ENCODE peak calls at places on chromosomes 12 and 14, in six cellular contexts. One of them, this sample, is unnamed.

GRCh38 chr12:121805171-121805687 is 1.4 kb downstream of the SETD1B start:
- DNase-seq in cardiac muscle cell: peak; percentile 47
- DNase-seq in IMR-90: no peak
- DNase-seq in mucosa of descending colon: no peak
- DNase-seq in K562: no peak
- DNase-seq in OCI-LY7: peak; percentile 53
- DNase-seq in this sample: no peak

GRCh38 chr12:8088574-8088973 is 6.5 kb downstream of the NECAP1 start:
- DNase-seq in cardiac muscle cell: no peak
- DNase-seq in IMR-90: no peak
- DNase-seq in mucosa of descending colon: peak; percentile 17
- DNase-seq in K562: no peak
- DNase-seq in OCI-LY7: no peak
- DNase-seq in this sample: no peak

GRCh38 chr14:37253905-37254304 is 56.2 kb downstream of the MIPOL1 start:
- DNase-seq in cardiac muscle cell: no peak
- DNase-seq in IMR-90: peak; percentile 73
- DNase-seq in mucosa of descending colon: peak; percentile 25
- DNase-seq in K562: no peak
- DNase-seq in OCI-LY7: no peak
- DNase-seq in this sample: no peak

GRCh38 chr12:115700896-115701465 is 576.5 kb downstream of the MED13L start:
- DNase-seq in cardiac muscle cell: no peak
- DNase-seq in IMR-90: no peak
- DNase-seq in mucosa of descending colon: no peak
- DNase-seq in K562: no peak
- DNase-seq in OCI-LY7: no peak
- DNase-seq in this sample: no peak

GRCh38 chr14:58107041-58107440 is 45.0 kb downstream of the ARMH4 start:
- DNase-seq in cardiac muscle cell: no peak
- DNase-seq in IMR-90: no peak
- DNase-seq in mucosa of descending colon: no peak
- DNase-seq in K562: no peak
- DNase-seq in OCI-LY7: no peak
- DNase-seq in this sample: no peak

GRCh38 chr12:5097786-5098185 is 54.1 kb downstream of the KCNA5 start:
- DNase-seq in cardiac muscle cell: no peak
- DNase-seq in IMR-90: no peak
- DNase-seq in mucosa of descending colon: no peak
- DNase-seq in K562: no peak
- DNase-seq in OCI-LY7: no peak
- DNase-seq in this sample: no peak

GRCh38 chr12:21541773-21542172 is 15.7 kb downstream of the SPX start:
- DNase-seq in cardiac muscle cell: no peak
- DNase-seq in IMR-90: no peak
- DNase-seq in mucosa of descending colon: no peak
- DNase-seq in K562: no peak
- DNase-seq in OCI-LY7: no peak
- DNase-seq in this sample: no peak

GRCh38 chr12:153080-153746 is 60.7 kb downstream of the SLC6A12 start:
- DNase-seq in cardiac muscle cell: peak; percentile 82
- DNase-seq in IMR-90: peak; percentile 54
- DNase-seq in mucosa of descending colon: peak; percentile 80
- DNase-seq in K562: peak; percentile 81
- DNase-seq in OCI-LY7: peak; percentile 87
- DNase-seq in this sample: peak; percentile 42

GRCh38 chr12:54033980-54034783 is 1.3 kb downstream of the HOXC5 start:
- DNase-seq in cardiac muscle cell: no peak
- DNase-seq in IMR-90: no peak
- DNase-seq in mucosa of descending colon: no peak
- DNase-seq in K562: no peak
- DNase-seq in OCI-LY7: no peak
- DNase-seq in this sample: no peak

GRCh38 chr14:70692210-70692609 is 50.5 kb downstream of the TTC9 start:
- DNase-seq in cardiac muscle cell: no peak
- DNase-seq in IMR-90: no peak
- DNase-seq in mucosa of descending colon: peak; percentile 12
- DNase-seq in K562: no peak
- DNase-seq in OCI-LY7: no peak
- DNase-seq in this sample: no peak

GRCh38 chr12:118537481-118537917 is 161.1 kb downstream of the SUDS3 start:
- DNase-seq in cardiac muscle cell: peak; percentile 68
- DNase-seq in IMR-90: no peak
- DNase-seq in mucosa of descending colon: peak; percentile 5
- DNase-seq in K562: no peak
- DNase-seq in OCI-LY7: no peak
- DNase-seq in this sample: no peak

GRCh38 chr14:49593016-49593415 is 5.7 kb upstream of the LRR1 start:
- DNase-seq in cardiac muscle cell: no peak
- DNase-seq in IMR-90: peak; percentile 89
- DNase-seq in mucosa of descending colon: no peak
- DNase-seq in K562: no peak
- DNase-seq in OCI-LY7: no peak
- DNase-seq in this sample: no peak

GRCh38 chr12:117105902-117106301 is 6.7 kb upstream of the TESC start:
- DNase-seq in cardiac muscle cell: no peak
- DNase-seq in IMR-90: no peak
- DNase-seq in mucosa of descending colon: peak; percentile 38
- DNase-seq in K562: no peak
- DNase-seq in OCI-LY7: peak; percentile 34
- DNase-seq in this sample: no peak

GRCh38 chr14:24694680-24695079 is 60.7 kb upstream of the GZMB start:
- DNase-seq in cardiac muscle cell: no peak
- DNase-seq in IMR-90: no peak
- DNase-seq in mucosa of descending colon: no peak
- DNase-seq in K562: no peak
- DNase-seq in OCI-LY7: no peak
- DNase-seq in this sample: no peak

GRCh38 chr14:75450381-75451276 is 22.8 kb downstream of the JDP2 start:
- DNase-seq in cardiac muscle cell: no peak
- DNase-seq in IMR-90: peak; percentile 40
- DNase-seq in mucosa of descending colon: peak; percentile 78
- DNase-seq in K562: no peak
- DNase-seq in OCI-LY7: no peak
- DNase-seq in this sample: peak; percentile 97

GRCh38 chr12:115404761-115405470 is 720.9 kb upstream of the TBX3 start:
- DNase-seq in cardiac muscle cell: no peak
- DNase-seq in IMR-90: peak; percentile 92
- DNase-seq in mucosa of descending colon: no peak
- DNase-seq in K562: no peak
- DNase-seq in OCI-LY7: no peak
- DNase-seq in this sample: no peak

GRCh38 chr12:19630536-19630935 is 191.2 kb downstream of the AEBP2 start:
- DNase-seq in cardiac muscle cell: no peak
- DNase-seq in IMR-90: no peak
- DNase-seq in mucosa of descending colon: no peak
- DNase-seq in K562: no peak
- DNase-seq in OCI-LY7: no peak
- DNase-seq in this sample: no peak

GRCh38 chr12:42039146-42039545 is 105.5 kb downstream of the GXYLT1 start:
- DNase-seq in cardiac muscle cell: no peak
- DNase-seq in IMR-90: peak; percentile 43
- DNase-seq in mucosa of descending colon: no peak
- DNase-seq in K562: no peak
- DNase-seq in OCI-LY7: no peak
- DNase-seq in this sample: no peak

GRCh38 chr14:30017370-30017993 is 89.8 kb upstream of the PRKD1 start:
- DNase-seq in cardiac muscle cell: no peak
- DNase-seq in IMR-90: no peak
- DNase-seq in mucosa of descending colon: no peak
- DNase-seq in K562: no peak
- DNase-seq in OCI-LY7: no peak
- DNase-seq in this sample: no peak

GRCh38 chr14:37122919-37123639 is 49.3 kb downstream of the SLC25A21 start:
- DNase-seq in cardiac muscle cell: no peak
- DNase-seq in IMR-90: no peak
- DNase-seq in mucosa of descending colon: no peak
- DNase-seq in K562: no peak
- DNase-seq in OCI-LY7: no peak
- DNase-seq in this sample: no peak

GRCh38 chr14:70642313-70643235 is 858 bp downstream of the TTC9 start:
- DNase-seq in cardiac muscle cell: no peak
- DNase-seq in IMR-90: no peak
- DNase-seq in mucosa of descending colon: no peak
- DNase-seq in K562: no peak
- DNase-seq in OCI-LY7: peak; percentile 79
- DNase-seq in this sample: no peak

GRCh38 chr14:61178226-61179060 is 102.7 kb downstream of the TMEM30B start:
- DNase-seq in cardiac muscle cell: no peak
- DNase-seq in IMR-90: peak; percentile 99
- DNase-seq in mucosa of descending colon: no peak
- DNase-seq in K562: no peak
- DNase-seq in OCI-LY7: no peak
- DNase-seq in this sample: no peak

GRCh38 chr14:93744876-93745275 is 43.4 kb downstream of the PRIMA1 start:
- DNase-seq in cardiac muscle cell: no peak
- DNase-seq in IMR-90: no peak
- DNase-seq in mucosa of descending colon: no peak
- DNase-seq in K562: no peak
- DNase-seq in OCI-LY7: no peak
- DNase-seq in this sample: no peak

GRCh38 chr12:20369164-20370000 is 1.0 kb downstream of the PDE3A start:
- DNase-seq in cardiac muscle cell: peak; percentile 59
- DNase-seq in IMR-90: peak; percentile 39
- DNase-seq in mucosa of descending colon: peak; percentile 77
- DNase-seq in K562: no peak
- DNase-seq in OCI-LY7: no peak
- DNase-seq in this sample: peak; percentile 59

GRCh38 chr14:60350366-60350720 is 101.3 kb downstream of the PPM1A start:
- DNase-seq in cardiac muscle cell: peak; percentile 66
- DNase-seq in IMR-90: no peak
- DNase-seq in mucosa of descending colon: no peak
- DNase-seq in K562: no peak
- DNase-seq in OCI-LY7: no peak
- DNase-seq in this sample: no peak

GRCh38 chr12:69993433-69993832 is 168.4 kb downstream of the MYRFL start:
- DNase-seq in cardiac muscle cell: no peak
- DNase-seq in IMR-90: no peak
- DNase-seq in mucosa of descending colon: no peak
- DNase-seq in K562: no peak
- DNase-seq in OCI-LY7: no peak
- DNase-seq in this sample: no peak

GRCh38 chr12:65949986-65950385 is 125.7 kb downstream of the HMGA2 start:
- DNase-seq in cardiac muscle cell: no peak
- DNase-seq in IMR-90: no peak
- DNase-seq in mucosa of descending colon: no peak
- DNase-seq in K562: no peak
- DNase-seq in OCI-LY7: no peak
- DNase-seq in this sample: no peak

GRCh38 chr12:65946821-65947220 is 122.5 kb downstream of the HMGA2 start:
- DNase-seq in cardiac muscle cell: no peak
- DNase-seq in IMR-90: peak; percentile 81
- DNase-seq in mucosa of descending colon: no peak
- DNase-seq in K562: no peak
- DNase-seq in OCI-LY7: no peak
- DNase-seq in this sample: no peak

GRCh38 chr12:65951697-65952096 is 127.4 kb downstream of the HMGA2 start:
- DNase-seq in cardiac muscle cell: no peak
- DNase-seq in IMR-90: no peak
- DNase-seq in mucosa of descending colon: no peak
- DNase-seq in K562: no peak
- DNase-seq in OCI-LY7: no peak
- DNase-seq in this sample: no peak

GRCh38 chr12:65948320-65949008 is 124.2 kb downstream of the HMGA2 start:
- DNase-seq in cardiac muscle cell: no peak
- DNase-seq in IMR-90: peak; percentile 96
- DNase-seq in mucosa of descending colon: peak; percentile 27
- DNase-seq in K562: no peak
- DNase-seq in OCI-LY7: no peak
- DNase-seq in this sample: peak; percentile 58

DNA sequence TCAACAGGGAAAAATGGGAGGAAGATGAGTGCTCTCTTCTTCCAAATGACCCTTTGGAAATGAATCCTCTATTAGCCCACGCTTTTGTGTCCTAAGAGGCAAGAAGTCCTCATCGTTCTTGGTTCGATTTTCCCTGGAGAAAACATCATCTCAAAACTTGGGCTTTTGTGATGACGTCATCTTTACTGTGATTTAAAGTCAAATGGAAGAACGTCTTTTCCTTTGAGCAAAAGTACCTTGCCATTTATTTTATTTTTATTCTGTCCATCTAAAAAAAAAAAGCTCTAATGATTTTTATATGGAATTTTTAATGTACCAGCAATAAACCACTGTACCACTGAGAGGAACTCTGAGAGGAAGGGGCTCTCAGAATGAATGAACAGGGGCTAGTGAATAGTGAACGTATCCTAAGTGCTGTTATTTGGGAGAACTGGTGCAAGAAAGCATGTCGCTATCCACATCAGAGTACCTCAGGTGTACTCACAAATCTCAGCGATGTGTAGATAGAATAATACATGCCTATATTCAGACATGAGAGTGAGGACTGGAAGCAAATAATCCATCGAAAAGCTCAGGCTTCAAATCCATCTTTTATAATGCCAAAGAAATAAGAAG is 124.8 kb downstream of the HMGA2 start:
- DNase-seq in cardiac muscle cell: no peak
- DNase-seq in IMR-90: no peak
- DNase-seq in mucosa of descending colon: no peak
- DNase-seq in K562: no peak
- DNase-seq in OCI-LY7: no peak
- DNase-seq in this sample: no peak
- H3K4me1 ChIP-seq in cardiac muscle cell: peaks cover 11% of the 10 kb centered on the region
- H3K4me1 ChIP-seq in IMR-90: peaks cover 20% of the 10 kb centered on the region
- H3K4me1 ChIP-seq in mucosa of descending colon: peaks cover 6% of the 10 kb centered on the region
- H3K4me1 ChIP-seq in K562: no peaks in the 10 kb centered on the region
- H3K4me1 ChIP-seq in OCI-LY7: no peaks in the 10 kb centered on the region
- H3K4me1 ChIP-seq in this sample: no peaks in the 10 kb centered on the region

DNA sequence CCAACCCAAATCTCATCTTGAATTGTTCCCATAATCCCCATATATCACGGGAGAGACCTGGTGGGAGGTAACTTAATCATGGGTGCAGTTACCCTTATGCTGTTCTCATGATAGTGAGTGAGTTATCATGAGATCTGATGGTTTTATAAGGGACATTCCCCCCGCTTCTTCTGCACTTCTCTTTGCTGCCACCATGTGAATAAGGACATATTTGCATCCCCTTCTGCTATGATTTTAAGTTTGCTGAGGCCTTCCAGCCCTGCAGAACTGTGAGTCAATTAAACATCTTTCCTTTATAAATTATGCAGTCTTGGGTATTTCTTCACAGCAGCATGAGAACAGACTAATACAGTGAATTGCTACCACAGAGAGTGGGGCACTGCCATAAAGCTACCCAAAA is 179.1 kb downstream of the LRIG3 start:
- DNase-seq in cardiac muscle cell: no peak
- DNase-seq in IMR-90: no peak
- DNase-seq in mucosa of descending colon: no peak
- DNase-seq in K562: no peak
- DNase-seq in OCI-LY7: no peak
- DNase-seq in this sample: no peak
- TF ChIP-seq CTCF in cardiac muscle cell: no peak
- TF ChIP-seq CTCF in IMR-90: peak; percentile 19
- TF ChIP-seq CTCF in mucosa of descending colon: no peak
- TF ChIP-seq CTCF in K562: no peak
- TF ChIP-seq CTCF in OCI-LY7: no peak
- TF ChIP-seq CTCF in this sample: no peak

GRCh38 chr14:69572634-69573135 is 2.0 kb downstream of the CCDC177 start:
- DNase-seq in cardiac muscle cell: no peak
- DNase-seq in IMR-90: no peak
- DNase-seq in mucosa of descending colon: no peak
- DNase-seq in K562: no peak
- DNase-seq in OCI-LY7: no peak
- DNase-seq in this sample: no peak
- H3K4me3 ChIP-seq in cardiac muscle cell: peak overlapping the region; percentile 24
- H3K4me3 ChIP-seq in IMR-90: peak overlapping the region; percentile 43
- H3K4me3 ChIP-seq in mucosa of descending colon: no peak overlapping the region
- H3K4me3 ChIP-seq in K562: no peak overlapping the region
- H3K4me3 ChIP-seq in OCI-LY7: no peak overlapping the region
- H3K4me3 ChIP-seq in this sample: no peak overlapping the region

GRCh38 chr12:58479403-58479802 is 440.9 kb downstream of the LRIG3 start:
- DNase-seq in cardiac muscle cell: no peak
- DNase-seq in IMR-90: no peak
- DNase-seq in mucosa of descending colon: no peak
- DNase-seq in K562: no peak
- DNase-seq in OCI-LY7: no peak
- DNase-seq in this sample: no peak
- H3K4me1 ChIP-seq in cardiac muscle cell: peaks cover 2% of the 10 kb centered on the region
- H3K4me1 ChIP-seq in IMR-90: peaks cover 3% of the 10 kb centered on the region
- H3K4me1 ChIP-seq in mucosa of descending colon: no peaks in the 10 kb centered on the region
- H3K4me1 ChIP-seq in K562: no peaks in the 10 kb centered on the region
- H3K4me1 ChIP-seq in OCI-LY7: no peaks in the 10 kb centered on the region
- H3K4me1 ChIP-seq in this sample: no peaks in the 10 kb centered on the region

This sample was measured in body of pancreas.